ENCODE peak calls at places on chromosomes 1 and 21, in four cellular contexts. One of them, this sample, is unnamed.

GRCh38 chr1:60149254-60149653 is 75.7 kb upstream of the C1orf87 start:
- DNase-seq in pons: no peak
- DNase-seq in MCF 10A: peak; percentile 28
- DNase-seq in RPMI7951: no peak
- DNase-seq in this sample: no peak

GRCh38 chr1:85611390-85611789 is 30.8 kb downstream of the CCN1 start:
- DNase-seq in pons: no peak
- DNase-seq in MCF 10A: no peak
- DNase-seq in RPMI7951: peak; percentile 71
- DNase-seq in this sample: no peak

GRCh38 chr1:227943354-227943753 is 4.4 kb downstream of the WNT9A start:
- DNase-seq in pons: no peak
- DNase-seq in MCF 10A: no peak
- DNase-seq in RPMI7951: no peak
- DNase-seq in this sample: no peak

GRCh38 chr1:27120849-27121248 is 34.1 kb downstream of the SLC9A1 start:
- DNase-seq in pons: no peak
- DNase-seq in MCF 10A: no peak
- DNase-seq in RPMI7951: no peak
- DNase-seq in this sample: no peak

GRCh38 chr1:41404308-41404755 is 43.1 kb downstream of the FOXO6 start:
- DNase-seq in pons: no peak
- DNase-seq in MCF 10A: peak; percentile 25
- DNase-seq in RPMI7951: peak; percentile 49
- DNase-seq in this sample: no peak

GRCh38 chr1:116373451-116374339 is 651 bp downstream of the ATP1A1 start:
- DNase-seq in pons: peak; percentile 50
- DNase-seq in MCF 10A: peak; percentile 67
- DNase-seq in RPMI7951: peak; percentile 54
- DNase-seq in this sample: no peak

GRCh38 chr1:220791287-220791686 is 4.6 kb downstream of the MTARC1 start:
- DNase-seq in pons: no peak
- DNase-seq in MCF 10A: peak; percentile 96
- DNase-seq in RPMI7951: peak; percentile 28
- DNase-seq in this sample: peak; percentile 55

GRCh38 chr1:240579511-240579910 is 32.4 kb downstream of the GREM2 start:
- DNase-seq in pons: no peak
- DNase-seq in MCF 10A: no peak
- DNase-seq in RPMI7951: no peak
- DNase-seq in this sample: no peak

GRCh38 chr1:19799877-19800804 is at the start of gene TMCO4:
- DNase-seq in pons: peak; percentile 12
- DNase-seq in MCF 10A: peak; percentile 62
- DNase-seq in RPMI7951: peak; percentile 93
- DNase-seq in this sample: peak; percentile 37

GRCh38 chr1:79052829-79053449 is 46.4 kb upstream of the ADGRL4 start:
- DNase-seq in pons: no peak
- DNase-seq in MCF 10A: no peak
- DNase-seq in RPMI7951: peak; percentile 35
- DNase-seq in this sample: no peak

GRCh38 chr1:186974774-186975181 is 146.0 kb downstream of the PLA2G4A start:
- DNase-seq in pons: no peak
- DNase-seq in MCF 10A: peak; percentile 68
- DNase-seq in RPMI7951: peak; percentile 85
- DNase-seq in this sample: peak; percentile 52

GRCh38 chr1:236522937-236523703 is 662 bp upstream of the LGALS8 start:
- DNase-seq in pons: no peak
- DNase-seq in MCF 10A: peak; percentile 56
- DNase-seq in RPMI7951: no peak
- DNase-seq in this sample: no peak

GRCh38 chr1:99370476-99370875 is 106.2 kb downstream of the PLPPR4 start:
- DNase-seq in pons: no peak
- DNase-seq in MCF 10A: no peak
- DNase-seq in RPMI7951: no peak
- DNase-seq in this sample: no peak

GRCh38 chr1:96581786-96582185 is 139.8 kb upstream of the PTBP2 start:
- DNase-seq in pons: no peak
- DNase-seq in MCF 10A: no peak
- DNase-seq in RPMI7951: peak; percentile 20
- DNase-seq in this sample: no peak

GRCh38 chr1:42210421-42211133 is 46.0 kb upstream of the GUCA2A start:
- DNase-seq in pons: no peak
- DNase-seq in MCF 10A: no peak
- DNase-seq in RPMI7951: peak; percentile 46
- DNase-seq in this sample: no peak

GRCh38 chr1:59128239-59128736 is 168.6 kb upstream of the FGGY start:
- DNase-seq in pons: no peak
- DNase-seq in MCF 10A: no peak
- DNase-seq in RPMI7951: peak; percentile 64
- DNase-seq in this sample: no peak

GRCh38 chr1:206013017-206013800 is 10.0 kb upstream of the RAB7B start:
- DNase-seq in pons: no peak
- DNase-seq in MCF 10A: no peak
- DNase-seq in RPMI7951: no peak
- DNase-seq in this sample: no peak

GRCh38 chr21:42548687-42549406 is 35.2 kb downstream of the SLC37A1 start:
- DNase-seq in pons: no peak
- DNase-seq in MCF 10A: no peak
- DNase-seq in RPMI7951: no peak
- DNase-seq in this sample: no peak

This sample was measured in foreskin keratinocyte.